ENCODE peak calls at places on chromosomes 13 and 19, in ten cellular contexts. A, Z, P, O, G, M, D, C, H and B are unnamed samples. For H3K4me1, the result is how much of the 10 kb centered on the place peaks cover.

GRCh38 chr13:85935868-85936467 is 136.7 kb upstream of the SLITRK6 start:
- DNase-seq in Z (no peak), A (no peak), P (peak), M (no peak), G (no peak), H (no peak), D (no peak), C (no peak), O (no peak), B (no peak)

GRCh38 chr13:93775507-93776108 is 549.0 kb downstream of the GPC6 start:
- DNase-seq in M (peak), A (no peak), G (no peak), O (no peak), P (no peak), D (no peak), C (no peak), H (no peak), Z (no peak), B (no peak)

GRCh38 chr19:19256072-19256969 is 16.8 kb downstream of the TM6SF2 start:
- DNase-seq in H (peak), Z (no peak), O (no peak), C (no peak), P (no peak), M (no peak), G (no peak), A (no peak), D (no peak), B (no peak)

GRCh38 chr13:97267418-97268059 is 45.4 kb downstream of the MBNL2 start:
- DNase-seq in Z (no peak), P (no peak), A (no peak), O (no peak), H (peak), M (no peak), D (no peak), C (no peak), G (no peak), B (no peak)

GRCh38 chr13:49240017-49240416 is 7.7 kb upstream of the CDADC1 start:
- DNase-seq in A (no peak), Z (no peak), H (peak), D (no peak), G (no peak), M (peak), C (peak), P (peak), O (no peak), B (peak)

GRCh38 chr19:35061583-35062373 is 20.3 kb downstream of the HPN start:
- DNase-seq in Z (no peak), D (no peak), H (no peak), A (no peak), G (no peak), O (no peak), M (peak), C (no peak), P (no peak), B (no peak)

GRCh38 chr13:95481051-95481775 is 71.3 kb upstream of the CLDN10 start:
- DNase-seq in H (no peak), D (no peak), P (no peak), O (no peak), M (peak), A (no peak), G (no peak), Z (no peak), C (no peak), B (no peak)

GRCh38 chr19:31066385-31066784 is 282.9 kb downstream of the TSHZ3 start:
- DNase-seq in P (peak), G (no peak), Z (no peak), H (no peak), O (no peak), A (no peak), M (peak), C (no peak), D (no peak), B (no peak)

GRCh38 chr13:98761126-98761978 is 8.9 kb upstream of the SLC15A1 start:
- DNase-seq in P (peak), C (no peak), D (no peak), M (peak), O (no peak), A (no peak), Z (no peak), H (no peak), G (no peak), B (no peak)

GRCh38 chr19:50568321-50569022 is at the start of gene LRRC4B:
- DNase-seq in A (no peak), C (no peak), O (no peak), P (no peak), G (no peak), H (peak), D (no peak), Z (no peak), M (no peak), B (no peak)

GRCh38 chr13:30312859-30313258 is 5.5 kb upstream of the KATNAL1 start:
- DNase-seq in Z (no peak), G (no peak), C (no peak), D (no peak), M (peak), H (no peak), A (no peak), P (no peak), O (no peak), B (no peak)

GRCh38 chr19:17775245-17775927 is 19.6 kb upstream of the B3GNT3 start:
- DNase-seq in H (peak), M (peak), P (no peak), O (no peak), G (peak), Z (peak), D (no peak), C (no peak), A (no peak), B (no peak)

GRCh38 chr19:6239401-6239844 is 40.4 kb downstream of the MLLT1 start:
- DNase-seq in Z (no peak), H (no peak), D (no peak), G (no peak), C (no peak), O (no peak), A (peak), M (peak), P (peak), B (no peak)
- H3K4me1 ChIP-seq in Z (under half), H (under half), D (under half), G (under half), C (under half), O (half or more), A (under half), M (under half), P (under half), B (under half)

GRCh38 chr19:3660493-3661219 is 34.1 kb upstream of the CACTIN start:
- DNase-seq in Z (no peak), M (no peak), D (no peak), H (no peak), P (no peak), C (no peak), G (no peak), A (no peak), O (no peak), B (no peak)
- H3K4me1 ChIP-seq in Z (under half), M (under half), D (under half), H (under half), P (under half), C (under half), G (under half), A (under half), O (under half), B (under half)

GRCh38 chr13:41050041-41050440 is 11.3 kb upstream of the WBP4 start:
- DNase-seq in Z (no peak), O (no peak), G (no peak), C (no peak), H (no peak), M (no peak), P (no peak), D (no peak), A (no peak), B (no peak)

GRCh38 chr13:41054212-41054877 is 7.0 kb upstream of the WBP4 start:
- DNase-seq in C (peak), Z (peak), O (no peak), D (no peak), H (peak), G (peak), P (peak), A (no peak), M (peak), B (peak)

GRCh38 chr13:41054919-41055619 is 6.2 kb upstream of the WBP4 start:
- DNase-seq in D (no peak), M (no peak), G (no peak), O (no peak), Z (no peak), H (peak), C (no peak), A (no peak), P (no peak), B (no peak)

GRCh38 chr13:41053384-41053826 is 7.9 kb upstream of the WBP4 start:
- DNase-seq in H (no peak), C (no peak), D (no peak), A (no peak), O (no peak), G (no peak), M (peak), Z (peak), P (no peak), B (no peak)

GRCh38 chr13:41052441-41052840 is 8.9 kb upstream of the WBP4 start:
- DNase-seq in A (no peak), D (no peak), C (no peak), O (no peak), H (no peak), Z (no peak), M (no peak), P (no peak), G (no peak), B (no peak)
- H3K4me1 ChIP-seq in A (under half), D (under half), C (under half), O (half or more), H (under half), Z (under half), M (under half), P (under half), G (under half), B (under half)

GRCh38 chr13:107121793-107122192 is 553.9 kb upstream of the ARGLU1 start:
- DNase-seq in A (no peak), Z (no peak), P (no peak), G (no peak), D (no peak), O (no peak), C (no peak), H (no peak), M (no peak), B (no peak)

GRCh38 chr13:107124129-107124718 is 556.3 kb upstream of the ARGLU1 start:
- DNase-seq in G (no peak), Z (no peak), O (no peak), P (peak), M (peak), H (peak), D (no peak), A (no peak), C (no peak), B (no peak)

GRCh38 chr13:107117327-107118012 is 549.5 kb upstream of the ARGLU1 start:
- DNase-seq in M (peak), A (no peak), C (no peak), O (no peak), P (no peak), Z (no peak), G (no peak), H (no peak), D (no peak), B (no peak)

GRCh38 chr13:107124730-107125129 is 556.8 kb upstream of the ARGLU1 start:
- DNase-seq in M (no peak), P (no peak), O (no peak), A (no peak), D (no peak), C (no peak), G (no peak), H (no peak), Z (no peak), B (no peak)

GRCh38 chr13:107119989-107120881 is 552.3 kb upstream of the ARGLU1 start:
- DNase-seq in C (no peak), G (no peak), H (no peak), Z (no peak), D (no peak), P (peak), O (no peak), A (no peak), M (no peak), B (no peak)
- H3K4me1 ChIP-seq in C (under half), G (under half), H (under half), Z (under half), D (under half), P (under half), O (under half), A (under half), M (under half), B (under half)

GRCh38 chr13:21063031-21063430 is 1.6 kb upstream of the LATS2 start:
- DNase-seq in M (no peak), A (no peak), D (no peak), P (no peak), C (no peak), Z (peak), G (no peak), H (no peak), O (no peak), B (no peak)

GRCh38 chr13:21060063-21060826 is 1.1 kb downstream of the LATS2 start:
- DNase-seq in H (peak), P (no peak), C (peak), D (peak), Z (peak), M (peak), O (peak), A (peak), G (no peak), B (no peak)

GRCh38 chr13:21060827-21061076 is 634 bp downstream of the LATS2 start:
- DNase-seq in M (no peak), O (no peak), C (no peak), P (no peak), A (no peak), G (no peak), H (no peak), Z (no peak), D (no peak), B (no peak)

GRCh38 chr13:21058361-21058760 is 3.0 kb downstream of the LATS2 start:
- DNase-seq in P (no peak), C (no peak), A (no peak), G (no peak), Z (peak), D (no peak), O (no peak), M (no peak), H (no peak), B (no peak)

GRCh38 chr13:21061077-21061945 is at the start of gene LATS2:
- DNase-seq in O (peak), M (peak), A (peak), H (peak), P (peak), C (peak), Z (peak), G (peak), D (peak), B (peak)
- H3K4me1 ChIP-seq in O (half or more), M (under half), A (under half), H (under half), P (under half), C (under half), Z (under half), G (under half), D (under half), B (under half)

DNA sequence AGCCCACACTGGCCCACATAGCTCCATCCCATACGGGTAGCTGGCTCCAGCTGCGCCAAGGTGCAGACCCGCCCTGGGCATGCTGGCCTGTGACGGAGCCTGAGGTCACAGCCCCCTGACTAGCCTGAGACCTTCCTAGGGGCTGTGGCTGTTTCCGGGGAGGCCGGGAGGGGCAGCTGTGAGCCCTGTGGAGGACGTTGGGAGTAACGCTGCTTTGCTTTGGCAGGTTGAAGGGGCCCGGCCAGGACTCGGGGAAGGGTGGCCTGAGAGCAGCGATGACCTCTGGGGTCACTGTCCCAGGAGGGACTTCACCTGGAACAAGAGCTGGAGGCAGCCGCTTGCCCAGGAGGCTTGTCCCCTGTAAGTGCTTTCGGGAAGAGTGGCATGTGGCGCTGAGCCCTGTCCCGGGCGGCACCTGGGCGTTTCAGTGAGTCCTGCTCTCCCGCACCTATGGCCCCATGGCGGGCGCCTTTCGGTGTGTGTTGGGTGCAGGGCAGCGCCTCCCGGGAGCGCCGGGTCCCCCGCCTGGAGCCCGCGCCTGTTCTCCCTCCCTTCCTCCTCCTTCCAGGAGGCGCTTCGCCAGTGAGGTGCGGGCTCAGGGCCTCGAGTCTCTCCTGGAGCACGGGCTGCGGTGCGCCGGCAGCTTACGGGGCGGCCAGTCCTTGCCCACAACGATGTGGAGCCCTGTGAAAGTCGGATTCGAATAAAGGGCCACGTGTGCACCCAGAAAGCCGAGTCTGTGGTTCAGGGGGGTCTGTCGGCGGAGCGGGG is 1.1 kb upstream of the FAM174C start:
- DNase-seq in H (no peak), O (no peak), D (peak), G (no peak), C (no peak), M (no peak), Z (no peak), A (peak), P (no peak), B (no peak)
- H3K4me1 ChIP-seq in H (under half), O (half or more), D (under half), G (half or more), C (half or more), M (under half), Z (under half), A (under half), P (under half), B (half or more)

GRCh38 chr13:111179908-111180756 is 65.0 kb downstream of the ARHGEF7 start:
- DNase-seq in G (no peak), A (no peak), P (no peak), O (no peak), D (no peak), C (peak), M (no peak), Z (no peak), H (no peak), B (no peak)
- H3K4me1 ChIP-seq in G (under half), A (under half), P (under half), O (under half), D (under half), C (half or more), M (under half), Z (under half), H (under half), B (half or more)

GRCh38 chr19:56106993-56107392 is 14.1 kb downstream of the ZNF787 start:
- DNase-seq in P (no peak), C (no peak), Z (no peak), H (no peak), M (no peak), A (no peak), O (no peak), D (no peak), G (no peak), B (no peak)

GRCh38 chr19:56107626-56108351 is 13.3 kb downstream of the ZNF787 start:
- DNase-seq in P (no peak), G (no peak), Z (no peak), D (peak), H (no peak), O (no peak), A (no peak), C (no peak), M (no peak), B (no peak)

GRCh38 chr19:56109216-56109615 is 11.9 kb downstream of the ZNF787 start:
- DNase-seq in G (no peak), Z (no peak), A (no peak), M (peak), D (no peak), O (no peak), P (no peak), C (no peak), H (no peak), B (no peak)

GRCh38 chr19:56110515-56111448 is 10.3 kb downstream of the ZNF787 start:
- DNase-seq in C (no peak), D (peak), M (peak), P (no peak), Z (peak), A (peak), O (peak), G (no peak), H (peak), B (no peak)

GRCh38 chr19:56108447-56109195 is 12.5 kb downstream of the ZNF787 start:
- DNase-seq in H (no peak), Z (no peak), C (no peak), D (peak), P (no peak), M (peak), A (peak), O (no peak), G (no peak), B (no peak)
- H3K4me1 ChIP-seq in H (under half), Z (under half), C (under half), D (under half), P (under half), M (under half), A (under half), O (half or more), G (under half), B (under half)

GRCh38 chr19:48967346-48968178 is 2.5 kb downstream of the FTL start:
- DNase-seq in P (peak), M (peak), D (no peak), O (peak), G (no peak), Z (no peak), A (no peak), C (no peak), H (no peak), B (no peak)

GRCh38 chr19:48964205-48965032 is 690 bp upstream of the FTL start:
- DNase-seq in O (no peak), M (peak), P (peak), Z (peak), G (no peak), A (no peak), C (no peak), D (no peak), H (peak), B (no peak)

GRCh38 chr19:48965033-48965805 is at the start of gene FTL:
- DNase-seq in D (peak), M (peak), P (peak), C (peak), H (peak), A (peak), G (peak), O (peak), Z (peak), B (peak)

GRCh38 chr19:48966541-48967345 is 1.6 kb downstream of the FTL start:
- DNase-seq in H (peak), P (peak), D (no peak), G (no peak), Z (no peak), M (no peak), O (no peak), A (no peak), C (no peak), B (no peak)

DNA sequence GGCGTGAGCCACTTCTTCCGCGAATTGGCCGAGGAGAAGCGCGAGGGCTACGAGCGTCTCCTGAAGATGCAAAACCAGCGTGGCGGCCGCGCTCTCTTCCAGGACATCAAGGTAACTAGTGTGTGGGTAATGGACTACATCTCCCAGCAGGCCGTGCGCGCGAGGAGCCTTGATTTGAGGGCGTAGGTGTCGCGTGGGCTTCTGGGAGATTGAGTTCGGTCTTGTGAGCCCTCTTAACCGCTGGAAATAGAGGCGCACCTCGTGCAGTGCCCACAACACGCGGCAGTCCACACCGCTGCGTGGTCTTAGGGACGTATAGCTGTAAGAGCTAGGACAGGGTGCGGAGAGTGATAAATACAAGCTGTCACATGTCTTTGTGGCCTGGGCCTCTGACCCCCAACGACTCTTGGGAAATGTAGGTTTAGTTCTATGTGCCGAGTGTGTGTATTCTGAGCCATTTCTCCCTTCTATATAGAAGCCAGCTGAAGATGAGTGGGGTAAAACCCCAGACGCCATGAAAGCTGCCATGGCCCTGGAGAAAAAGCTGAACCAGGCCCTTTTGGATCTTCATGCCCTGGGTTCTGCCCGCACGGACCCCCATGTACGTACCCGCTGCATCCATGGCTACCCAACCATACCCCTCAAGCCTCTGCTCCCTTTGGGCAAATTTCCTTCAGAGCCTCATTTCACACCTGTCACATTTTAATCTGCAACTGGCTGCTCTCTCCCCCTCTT is 864 bp downstream of the FTL start:
- DNase-seq in A (peak), M (peak), O (peak), P (peak), D (peak), G (peak), C (peak), Z (peak), H (peak), B (peak)
- H3K4me1 ChIP-seq in A (under half), M (under half), O (half or more), P (under half), D (under half), G (under half), C (under half), Z (under half), H (under half), B (under half)